ENCODE peak calls at places on chromosomes 6 and 20, in four cellular contexts. D is PC-9, Q is neural progenitor cell, R is HCT116. V is an unnamed sample.

GRCh38 chr6:112443118-112443641 is 96.0 kb downstream of the RFPL4B start:
- DNase-seq in D (no peak), Q (peak; percentile 59), R (no peak), V (no peak)

GRCh38 chr6:150667977-150668716 is 68.5 kb downstream of the PLEKHG1 start:
- DNase-seq in D (peak; percentile 88), Q (peak; percentile 88), R (peak; percentile 75), V (no peak)

GRCh38 chr20:46057856-46058655 is 29.0 kb downstream of the SLC12A5 start:
- DNase-seq in D (no peak), Q (peak; percentile 80), R (no peak), V (no peak)

GRCh38 chr6:170128346-170128745 is 162.5 kb downstream of the DLL1 start:
- DNase-seq in D (no peak), Q (no peak), R (no peak), V (no peak)

GRCh38 chr6:160102956-160103824 is 18.4 kb upstream of the SLC22A1 start:
- DNase-seq in D (no peak), Q (peak; percentile 48), R (peak; percentile 46), V (peak; percentile 82)

GRCh38 chr6:44932651-44933091 is 395.5 kb upstream of the RUNX2 start:
- DNase-seq in D (no peak), Q (no peak), R (no peak), V (no peak)

GRCh38 chr6:35311390-35312075 is 13.9 kb downstream of the DEF6 start:
- DNase-seq in D (no peak), Q (no peak), R (no peak), V (no peak)

GRCh38 chr6:30727920-30728605 is 7.9 kb downstream of the TUBB start:
- DNase-seq in D (no peak), Q (no peak), R (no peak), V (peak; percentile 65)

GRCh38 chr6:74598473-74599393 is 607.1 kb downstream of the COL12A1 start:
- DNase-seq in D (no peak), Q (no peak), R (no peak), V (no peak)

GRCh38 chr20:10022615-10023014 is 12.2 kb upstream of the ANKEF1 start:
- DNase-seq in D (no peak), Q (no peak), R (no peak), V (no peak)
- H4K20me1 ChIP-seq in D (no peaks in the 10 kb centered on the region), Q (no peaks in the 10 kb centered on the region), R (no peaks in the 10 kb centered on the region), V (no peaks in the 10 kb centered on the region)

GRCh38 chr6:87692097-87692496 is 9.9 kb downstream of the AKIRIN2 start:
- DNase-seq in D (no peak), Q (no peak), R (no peak), V (no peak)
- H4K20me1 ChIP-seq in D (peaks cover 69% of the 10 kb centered on the region), Q (peaks cover 100% of the 10 kb centered on the region), R (peaks cover 4% of the 10 kb centered on the region), V (peaks cover 69% of the 10 kb centered on the region)

GRCh38 chr20:58429303-58429702 is 40.3 kb downstream of the VAPB start:
- DNase-seq in D (no peak), Q (no peak), R (no peak), V (no peak)
- H4K20me1 ChIP-seq in D (peaks cover 30% of the 10 kb centered on the region), Q (peaks cover 56% of the 10 kb centered on the region), R (no peaks in the 10 kb centered on the region), V (peaks cover 6% of the 10 kb centered on the region)

DNA sequence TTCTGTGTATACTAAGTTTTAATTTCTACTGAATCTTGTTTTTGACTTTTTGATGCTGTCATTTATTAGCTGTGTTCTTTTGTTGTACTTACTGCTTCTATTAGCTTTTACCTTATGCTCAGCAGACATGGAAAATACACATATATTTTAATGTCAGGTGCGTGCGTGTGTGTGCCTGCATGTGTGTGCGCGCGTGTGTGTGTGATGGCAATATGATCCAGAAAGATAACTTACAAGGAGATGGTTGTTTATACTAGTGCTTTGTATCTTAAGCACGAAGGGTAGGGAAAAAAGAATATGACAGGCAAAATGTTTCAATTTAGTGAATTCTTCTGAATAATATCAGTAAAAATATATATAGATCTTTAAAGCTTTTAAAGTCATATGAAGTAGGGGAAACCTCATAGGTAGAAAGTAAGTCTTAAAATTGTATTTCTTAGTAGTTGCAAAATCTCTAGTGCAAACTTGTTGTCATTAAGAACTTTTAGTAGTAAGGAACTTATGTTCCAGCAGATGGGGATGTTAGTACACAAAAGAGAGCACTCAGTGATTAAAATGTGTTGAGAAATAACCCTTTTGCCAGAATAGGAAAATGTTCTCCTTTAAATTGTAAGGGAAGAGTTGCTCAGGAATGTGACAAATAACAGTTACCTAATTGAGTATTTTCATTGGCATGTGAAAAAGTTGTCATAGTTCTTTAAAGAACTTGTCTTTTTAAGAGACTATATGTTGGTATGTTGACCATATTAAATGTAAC is 13.2 kb downstream of the QKI start:
- DNase-seq in D (no peak), Q (peak; percentile 57), R (peak; percentile 16), V (peak; percentile 60)
- H4K20me1 ChIP-seq in D (peaks cover 97% of the 10 kb centered on the region), Q (peaks cover 90% of the 10 kb centered on the region), R (no peaks in the 10 kb centered on the region), V (no peaks in the 10 kb centered on the region)

GRCh38 chr20:57670288-57671071 is 39.3 kb downstream of the PMEPA1 start:
- DNase-seq in D (peak; percentile 33), Q (no peak), R (no peak), V (no peak)
- H4K20me1 ChIP-seq in D (peaks cover 99% of the 10 kb centered on the region), Q (no peaks in the 10 kb centered on the region), R (no peaks in the 10 kb centered on the region), V (peaks cover 45% of the 10 kb centered on the region)

V was measured in Karpas-422.